ENCODE peak calls at places on chromosomes 12 and 14, in six cellular contexts. D is GM12891, O is HepG2, S is H1, B is K562, W is GM12878. P is an unnamed sample.

GRCh38 chr12:47362131-47362686 is 282.4 kb upstream of the AMIGO2 start:
- DNase-seq in D (no peak), O (no peak), S (no peak), B (no peak), W (no peak), P (no peak)

GRCh38 chr12:26271024-26271423 is 75.7 kb downstream of the SSPN start:
- DNase-seq in D (no peak), O (no peak), S (no peak), B (no peak), W (no peak), P (no peak)

GRCh38 chr12:22410497-22410896 is 76.0 kb upstream of the ST8SIA1 start:
- DNase-seq in D (no peak), O (no peak), S (no peak), B (no peak), W (no peak), P (no peak)

GRCh38 chr12:73867147-73867546 is 670.5 kb upstream of the ATXN7L3B start:
- DNase-seq in D (no peak), O (no peak), S (no peak), B (no peak), W (no peak), P (no peak)

GRCh38 chr12:22729898-22730443 is 105.0 kb downstream of the ETNK1 start:
- DNase-seq in D (no peak), O (no peak), S (no peak), B (no peak), W (no peak), P (no peak)

GRCh38 chr14:68248481-68249255 is 429.1 kb downstream of the RAD51B start:
- DNase-seq in D (peak), O (peak), S (no peak), B (no peak), W (peak), P (no peak)

GRCh38 chr12:131950182-131950913 is 606 bp downstream of the EP400 start:
- DNase-seq in D (no peak), O (no peak), S (no peak), B (peak), W (no peak), P (no peak)

GRCh38 chr12:28742791-28743190 is 406.3 kb upstream of the FAR2 start:
- DNase-seq in D (no peak), O (no peak), S (no peak), B (no peak), W (no peak), P (no peak)

GRCh38 chr14:58665773-58666500 is 28.2 kb downstream of the DACT1 start:
- DNase-seq in D (no peak), O (no peak), S (no peak), B (no peak), W (no peak), P (no peak)

GRCh38 chr12:103632554-103633216 is 45.6 kb downstream of the STAB2 start:
- DNase-seq in D (peak), O (peak), S (peak), B (peak), W (peak), P (peak)

GRCh38 chr12:95230313-95230712 is 12.7 kb downstream of the VEZT start:
- DNase-seq in D (no peak), O (peak), S (no peak), B (no peak), W (no peak), P (no peak)

GRCh38 chr12:48973992-48974673 is 2.6 kb upstream of the WNT10B start:
- DNase-seq in D (no peak), O (no peak), S (no peak), B (peak), W (no peak), P (no peak)

GRCh38 chr14:106883218-106883692 is 1356.9 kb downstream of the TMEM121 start:
- DNase-seq in D (no peak), O (peak), S (no peak), B (peak), W (no peak), P (no peak)

GRCh38 chr12:67366530-67367196 is 97.5 kb downstream of the CAND1 start:
- DNase-seq in D (no peak), O (no peak), S (no peak), B (no peak), W (no peak), P (no peak)

GRCh38 chr12:20314325-20314724 is 54.0 kb upstream of the PDE3A start:
- DNase-seq in D (no peak), O (no peak), S (no peak), B (no peak), W (no peak), P (no peak)

GRCh38 chr12:7012024-7012607 is 6.2 kb downstream of the LPCAT3 start:
- DNase-seq in D (no peak), O (no peak), S (no peak), B (no peak), W (no peak), P (no peak)

GRCh38 chr12:1457901-1458300 is 136.5 kb downstream of the FBXL14 start:
- DNase-seq in D (no peak), O (no peak), S (no peak), B (no peak), W (no peak), P (no peak)

GRCh38 chr14:89509891-89510290 is 92.9 kb upstream of the FOXN3 start:
- DNase-seq in D (no peak), O (no peak), S (no peak), B (no peak), W (no peak), P (no peak)

GRCh38 chr12:107925125-107925524 is 150.6 kb downstream of the ASCL4 start:
- DNase-seq in D (no peak), O (no peak), S (no peak), B (no peak), W (no peak), P (no peak)

GRCh38 chr12:66589095-66589494 is 89.8 kb downstream of the GRIP1 start:
- DNase-seq in D (no peak), O (no peak), S (no peak), B (no peak), W (no peak), P (no peak)

GRCh38 chr14:54686219-54686870 is 119.4 kb downstream of the SAMD4A start:
- DNase-seq in D (no peak), O (no peak), S (no peak), B (no peak), W (no peak), P (no peak)

GRCh38 chr14:60515696-60516284 is 6.8 kb downstream of the SIX6 start:
- DNase-seq in D (no peak), O (no peak), S (no peak), B (no peak), W (no peak), P (no peak)

GRCh38 chr12:120470150-120470817 is 736 bp upstream of the SRSF9 start:
- DNase-seq in D (no peak), O (peak), S (no peak), B (no peak), W (no peak), P (no peak)

GRCh38 chr12:88752183-88752582 is 171.9 kb upstream of the KITLG start:
- DNase-seq in D (no peak), O (peak), S (no peak), B (no peak), W (no peak), P (no peak)

GRCh38 chr12:106245767-106246166 is 2.1 kb downstream of the CKAP4 start:
- DNase-seq in D (no peak), O (no peak), S (no peak), B (no peak), W (no peak), P (no peak)

GRCh38 chr12:93019240-93019910 is 90.3 kb upstream of the EEA1 start:
- DNase-seq in D (no peak), O (no peak), S (no peak), B (no peak), W (no peak), P (no peak)

GRCh38 chr12:30782316-30783173 is 27.8 kb upstream of the CAPRIN2 start:
- DNase-seq in D (no peak), O (no peak), S (no peak), B (no peak), W (no peak), P (no peak)

GRCh38 chr12:71250186-71250585 is 92.4 kb upstream of the TSPAN8 start:
- DNase-seq in D (no peak), O (no peak), S (no peak), B (no peak), W (no peak), P (no peak)

GRCh38 chr12:71252473-71252872 is 94.7 kb upstream of the TSPAN8 start:
- DNase-seq in D (no peak), O (no peak), S (no peak), B (no peak), W (no peak), P (no peak)
- TF ChIP-seq POLR2A in D (no peak), O (no peak), S (no peak), B (no peak), W (no peak), P (no peak)

DNA sequence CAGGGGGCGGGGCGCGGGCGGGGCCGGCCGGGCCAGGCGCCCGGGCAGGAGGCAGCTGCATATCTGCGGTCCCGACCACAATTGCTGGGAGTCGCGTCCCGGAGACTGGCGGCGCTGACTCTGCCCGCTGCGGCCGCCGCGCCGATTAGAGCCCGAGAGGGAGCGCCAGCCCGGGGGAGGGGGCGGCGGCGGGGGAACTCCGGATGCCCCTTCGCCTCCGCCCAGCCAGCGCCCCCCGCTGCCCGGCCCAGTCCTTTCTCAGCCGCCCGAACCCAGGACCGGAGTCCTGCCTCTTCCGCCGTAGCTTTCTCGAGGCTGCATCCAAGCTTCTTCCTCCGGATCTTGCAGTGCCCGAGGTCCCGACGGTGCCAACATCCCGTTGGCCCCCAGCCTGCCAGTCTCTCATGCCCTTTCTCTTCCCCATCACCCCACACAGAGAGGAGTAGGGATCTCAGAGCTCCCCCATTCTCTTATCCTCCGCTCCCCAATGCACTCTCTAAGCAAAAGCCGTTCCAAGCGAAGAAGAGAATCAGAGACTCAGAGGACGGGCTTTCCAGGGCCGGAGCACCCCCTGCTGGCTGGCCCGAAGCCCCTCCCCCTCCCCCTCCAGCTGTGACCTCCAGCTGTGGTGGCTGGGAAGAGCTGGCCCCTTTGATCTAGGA is 8.8 kb upstream of the SP7 start:
- DNase-seq in D (peak), O (peak), S (no peak), B (peak), W (no peak), P (peak)
- TF ChIP-seq POLR2AphosphoS5 in D (no peak), O (no peak), S (no peak), B (no peak), W (no peak), P (no peak)

GRCh38 chr12:10167588-10167987 is 4.3 kb downstream of the OLR1 start:
- DNase-seq in D (no peak), O (peak), S (no peak), B (no peak), W (no peak), P (no peak)
- TF ChIP-seq TAF1 in D (no peak), O (no peak), S (no peak), B (no peak), W (no peak), P (no peak)

GRCh38 chr14:21476925-21477681 is at the start of the genes RAB2B and TOX4:
- DNase-seq in D (peak), O (peak), S (peak), B (peak), W (peak), P (peak)
- TF ChIP-seq POLR2A in D (peak), O (peak), S (peak), B (peak), W (peak), P (peak)

DNA sequence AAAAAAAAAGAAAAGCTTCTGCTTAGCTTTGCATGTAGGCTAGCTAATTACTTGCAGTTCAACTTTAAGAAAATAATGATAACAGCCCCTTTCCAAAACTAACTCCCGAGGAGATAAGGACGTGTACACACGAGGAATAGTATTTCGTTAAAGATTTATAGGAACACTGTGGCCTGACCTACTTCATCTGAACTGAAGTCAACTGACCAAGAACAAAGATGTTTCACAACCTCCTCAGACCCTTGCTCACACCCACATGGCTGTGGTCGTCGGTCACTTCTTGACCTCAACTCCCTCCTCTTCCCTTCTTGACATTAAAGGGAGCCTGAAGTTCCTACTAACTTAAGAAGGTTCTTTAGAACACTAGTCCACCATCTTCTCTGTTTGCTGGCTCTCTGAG is 25.3 kb upstream of the FAM181A start:
- DNase-seq in D (no peak), O (no peak), S (no peak), B (no peak), W (no peak), P (no peak)
- TF ChIP-seq POLR2AphosphoS5 in D (no peak), O (no peak), S (no peak), B (no peak), W (no peak), P (no peak)

GRCh38 chr14:94000986-94001385 is 3.9 kb downstream of the CCDC197 start:
- DNase-seq in D (no peak), O (no peak), S (no peak), B (no peak), W (no peak), P (no peak)

GRCh38 chr14:94003397-94003796 is 6.3 kb downstream of the CCDC197 start:
- DNase-seq in D (no peak), O (no peak), S (no peak), B (no peak), W (no peak), P (no peak)

GRCh38 chr14:94000267-94000666 is 3.2 kb downstream of the CCDC197 start:
- DNase-seq in D (no peak), O (no peak), S (no peak), B (no peak), W (no peak), P (no peak)

GRCh38 chr14:93999573-93999972 is 2.5 kb downstream of the CCDC197 start:
- DNase-seq in D (no peak), O (no peak), S (no peak), B (no peak), W (no peak), P (no peak)

GRCh38 chr14:94001501-94002396 is 4.6 kb downstream of the CCDC197 start:
- DNase-seq in D (peak), O (peak), S (peak), B (peak), W (no peak), P (no peak)
- TF ChIP-seq TAF1 in D (no peak), O (no peak), S (no peak), B (no peak), W (no peak), P (no peak)

GRCh38 chr12:111152581-111152980 is 216.3 kb downstream of the PHETA1 start:
- DNase-seq in D (no peak), O (no peak), S (no peak), B (no peak), W (no peak), P (no peak)
- TF ChIP-seq POLR2A in D (no peak), O (no peak), S (no peak), B (no peak), W (no peak), P (no peak)

GRCh38 chr14:75277000-75277795 is 1.4 kb upstream of the FOS start:
- DNase-seq in D (peak), O (peak), S (no peak), B (peak), W (no peak), P (peak)
- TF ChIP-seq POLR2AphosphoS5 in D (no peak), O (no peak), S (peak), B (no peak), W (no peak), P (no peak)